ENCODE peak calls at places on chromosomes 5 and 9, in eight cellular contexts. W is WERI-Rb-1, U is right lobe of liver, Z is spleen, R is HFFc6, O is GM06990, D is colonic mucosa, M is PC-3. P is an unnamed sample.

GRCh38 chr5:131382407-131383395 is 118.8 kb downstream of the CDC42SE2 start:
- DNase-seq in W (peak; percentile 14), O (peak; percentile 53), D (peak; percentile 40), U (no peak), M (peak; percentile 61), Z (no peak), R (peak; percentile 59), P (no peak)

GRCh38 chr9:136982232-136983051 is at the start of gene LCNL1:
- DNase-seq in W (no peak), D (no peak), R (no peak), O (no peak), U (no peak), Z (no peak), M (no peak), P (peak; percentile 56)

GRCh38 chr9:125161284-125161918 is 18.1 kb upstream of the SCAI start:
- DNase-seq in U (no peak), W (no peak), M (no peak), R (no peak), O (no peak), D (no peak), Z (no peak), P (no peak)

GRCh38 chr5:54217826-54218503 is 92.4 kb downstream of the ARL15 start:
- DNase-seq in D (peak; percentile 40), O (no peak), R (peak; percentile 75), W (peak; percentile 33), Z (no peak), U (peak; percentile 48), M (peak; percentile 70), P (no peak)

GRCh38 chr9:134171316-134172197 is 7.2 kb upstream of the RNU6ATAC start:
- DNase-seq in U (no peak), O (no peak), R (peak; percentile 71), Z (peak; percentile 65), W (no peak), M (no peak), D (no peak), P (no peak)

GRCh38 chr9:69719368-69719767 is 40.4 kb downstream of the PTAR1 start:
- DNase-seq in D (no peak), R (no peak), Z (no peak), U (no peak), W (no peak), O (no peak), M (no peak), P (no peak)

GRCh38 chr5:140398379-140398811 is 3.2 kb upstream of the ANKHD1 start:
- DNase-seq in W (no peak), M (peak; percentile 88), R (no peak), D (no peak), U (no peak), O (no peak), Z (no peak), P (no peak)

GRCh38 chr5:67014957-67015400 is 181.6 kb downstream of the CD180 start:
- DNase-seq in U (no peak), Z (no peak), R (no peak), D (no peak), W (no peak), M (peak; percentile 26), O (no peak), P (no peak)

GRCh38 chr9:122835313-122835731 is 6.9 kb upstream of the PDCL start:
- DNase-seq in U (no peak), M (no peak), D (no peak), R (no peak), O (no peak), W (peak; percentile 37), Z (no peak), P (no peak)

DNA sequence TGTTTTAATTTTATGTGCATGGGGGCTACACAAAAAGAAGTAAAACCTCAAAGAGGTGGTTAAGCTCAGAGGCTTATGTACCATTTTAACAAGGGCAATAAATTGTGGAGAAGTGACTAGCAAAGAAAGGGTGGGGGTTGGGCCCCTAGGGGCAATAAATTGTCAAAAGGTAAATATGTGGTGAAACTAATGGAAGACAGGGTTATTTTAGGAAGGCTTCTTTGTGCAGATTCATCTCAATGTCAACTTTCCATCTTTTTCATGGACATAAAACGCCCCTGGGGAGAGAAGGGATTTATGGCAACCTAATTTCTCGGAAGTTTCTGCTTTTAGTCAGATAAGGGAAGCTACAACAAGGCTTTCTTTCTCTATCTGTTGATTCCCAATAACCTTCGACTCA is 42.5 kb upstream of the GOLM1 start:
- DNase-seq in D (no peak), M (peak; percentile 20), U (no peak), R (no peak), Z (no peak), O (no peak), W (no peak), P (no peak)
- TF ChIP-seq CTCF in D (no peak), M (no peak), U (no peak), R (no peak), Z (no peak), O (no peak), W (no peak), P (no peak)

GRCh38 chr5:175448276-175448675 is 4.3 kb upstream of the DRD1 start:
- DNase-seq in W (no peak), D (no peak), Z (no peak), M (no peak), O (no peak), U (no peak), R (no peak), P (no peak)

GRCh38 chr5:175444905-175445456 is 999 bp upstream of the DRD1 start:
- DNase-seq in M (no peak), R (no peak), D (no peak), O (no peak), Z (no peak), W (no peak), U (no peak), P (no peak)

GRCh38 chr5:175443514-175444059 is 395 bp downstream of the DRD1 start:
- DNase-seq in Z (no peak), O (no peak), M (no peak), D (no peak), R (no peak), W (no peak), U (no peak), P (no peak)

GRCh38 chr5:175447571-175447970 is 3.6 kb upstream of the DRD1 start:
- DNase-seq in Z (no peak), W (no peak), M (no peak), R (no peak), U (no peak), D (no peak), O (no peak), P (no peak)

GRCh38 chr5:175444060-175444904 is at the start of gene DRD1:
- DNase-seq in R (no peak), U (peak; percentile 60), O (peak; percentile 38), Z (peak; percentile 81), D (peak; percentile 42), M (peak; percentile 40), W (peak; percentile 33), P (no peak)
- TF ChIP-seq CTCF in R (peak; percentile 87), U (peak; percentile 66), O (peak; percentile 31), Z (peak; percentile 67), D (peak; percentile 73), M (peak; percentile 66), W (peak; percentile 83), P (peak; percentile 77)

GRCh38 chr9:135617538-135617900 is 21.8 kb downstream of the GLT6D1 start:
- DNase-seq in M (no peak), D (no peak), U (no peak), Z (no peak), O (no peak), R (no peak), W (no peak), P (no peak)

GRCh38 chr9:135614821-135615665 is 24.3 kb downstream of the GLT6D1 start:
- DNase-seq in W (no peak), U (no peak), Z (no peak), M (no peak), O (no peak), D (no peak), R (no peak), P (no peak)

GRCh38 chr9:135616621-135617537 is 22.5 kb downstream of the GLT6D1 start:
- DNase-seq in W (peak; percentile 67), M (no peak), O (no peak), Z (no peak), D (no peak), U (no peak), R (no peak), P (no peak)

GRCh38 chr9:135613946-135614805 is 25.2 kb downstream of the GLT6D1 start:
- DNase-seq in D (no peak), M (no peak), O (no peak), W (no peak), Z (no peak), R (no peak), U (no peak), P (no peak)

DNA sequence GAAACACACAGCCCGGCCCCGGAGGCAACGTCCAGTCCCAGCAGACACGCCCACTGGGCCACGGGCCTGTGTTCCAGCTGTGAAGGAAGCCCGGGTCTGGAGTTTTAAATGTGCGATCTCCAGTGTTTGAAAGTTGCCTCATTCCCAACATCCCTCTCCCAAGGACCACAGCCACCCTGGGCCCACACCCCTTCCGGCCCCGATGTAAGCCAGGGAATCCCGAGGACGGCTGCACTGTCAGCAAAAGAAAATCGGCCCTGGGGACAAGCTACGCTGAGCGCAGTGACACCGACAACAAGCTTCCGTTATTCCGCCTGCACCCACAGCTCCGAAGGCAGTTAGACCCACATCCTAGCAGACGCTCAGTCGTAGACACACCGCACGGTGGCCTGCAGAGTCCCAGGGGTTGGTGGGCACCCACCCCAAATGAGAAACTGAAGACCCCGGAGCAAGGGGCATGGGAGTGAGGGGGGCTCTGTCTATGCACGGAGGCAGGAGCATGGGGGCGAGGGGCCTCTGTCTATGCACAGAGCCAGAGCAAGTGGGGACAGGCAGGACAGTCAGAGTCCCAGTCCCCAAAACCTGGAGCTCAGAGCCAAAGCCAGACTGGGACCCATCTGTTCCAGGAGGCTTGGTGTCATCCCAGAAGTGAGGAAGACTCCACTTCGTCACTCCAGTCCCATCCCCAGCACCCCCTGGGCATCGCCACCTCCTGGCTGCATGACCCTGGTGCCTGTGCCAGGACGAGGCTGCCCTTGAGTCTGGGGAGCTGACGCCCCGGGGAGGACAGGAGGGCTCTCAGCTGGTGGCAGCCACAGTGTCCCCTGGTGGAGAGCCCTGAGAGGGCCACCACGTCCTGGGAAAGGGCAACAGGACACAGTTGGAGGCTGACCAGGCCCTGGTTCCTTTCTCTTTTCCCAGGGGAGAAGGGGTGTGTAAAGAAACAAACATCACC is 23.4 kb downstream of the GLT6D1 start:
- DNase-seq in D (no peak), O (no peak), U (no peak), W (no peak), M (no peak), Z (no peak), R (no peak), P (no peak)
- TF ChIP-seq CTCF in D (no peak), O (peak; percentile 10), U (no peak), W (peak; percentile 82), M (peak; percentile 24), Z (no peak), R (peak; percentile 42), P (no peak)

GRCh38 chr5:149132474-149132873 is 8.8 kb upstream of the ABLIM3 start:
- DNase-seq in M (no peak), U (no peak), Z (no peak), W (no peak), D (no peak), R (no peak), O (no peak), P (no peak)

GRCh38 chr5:149130932-149131273 is 10.4 kb upstream of the ABLIM3 start:
- DNase-seq in O (no peak), D (no peak), M (peak; percentile 89), Z (no peak), U (no peak), W (no peak), R (no peak), P (no peak)

GRCh38 chr5:149128023-149128875 is 13.0 kb upstream of the ABLIM3 start:
- DNase-seq in M (peak; percentile 87), O (no peak), W (peak; percentile 50), Z (no peak), R (no peak), U (no peak), D (no peak), P (no peak)

GRCh38 chr5:149129181-149129580 is 12.1 kb upstream of the ABLIM3 start:
- DNase-seq in R (peak; percentile 69), D (no peak), M (peak; percentile 98), Z (no peak), O (no peak), U (no peak), W (no peak), P (no peak)

GRCh38 chr5:149130121-149130931 is 11.0 kb upstream of the ABLIM3 start:
- DNase-seq in D (no peak), U (no peak), O (no peak), Z (no peak), R (no peak), M (peak; percentile 85), W (no peak), P (no peak)
- TF ChIP-seq CTCF in D (no peak), U (peak; percentile 66), O (no peak), Z (no peak), R (peak; percentile 76), M (peak; percentile 99), W (no peak), P (peak; percentile 66)